ENCODE peak calls at places on chromosomes 12 and 14, in ten cellular contexts. H is cardiac fibroblast; U is right lobe of liver; A is LNCaP clone FGC; Z is CD8-positive, alpha-beta memory T cell; L is HFF-Myc; E is effector memory CD4-positive, alpha-beta T cell; D is AG04450; F is A549; I is sigmoid colon. B is an unnamed sample.
A peak's percentile ranks its signal among the peaks of the same experiment; 100 is the strongest.

GRCh38 chr14:78007160-78007559 is 163.0 kb upstream of the NRXN3 start:
- DNase-seq in H (peak; percentile 45), U (no peak), A (no peak), Z (no peak), L (no peak), E (no peak), D (no peak), F (no peak), I (no peak), B (no peak)

GRCh38 chr14:46048127-46048526 is 603.5 kb downstream of the RPL10L start:
- DNase-seq in H (peak; percentile 11), U (no peak), A (peak; percentile 27), Z (no peak), L (peak; percentile 37), E (no peak), D (no peak), F (peak; percentile 35), I (no peak), B (no peak)

GRCh38 chr14:38197001-38197760 is 10.5 kb upstream of the SSTR1 start:
- DNase-seq in H (peak; percentile 28), U (no peak), A (no peak), Z (peak; percentile 9), L (no peak), E (no peak), D (no peak), F (no peak), I (no peak), B (no peak)

GRCh38 chr12:120234643-120235368 is 30.7 kb downstream of the PXN start:
- DNase-seq in H (peak; percentile 99), U (peak; percentile 74), A (peak; percentile 98), Z (no peak), L (peak; percentile 83), E (no peak), D (peak; percentile 70), F (peak; percentile 96), I (peak; percentile 97), B (no peak)

GRCh38 chr12:12156116-12156515 is 85.4 kb downstream of the BCL2L14 start:
- DNase-seq in H (no peak), U (no peak), A (no peak), Z (no peak), L (no peak), E (no peak), D (no peak), F (no peak), I (no peak), B (no peak)

GRCh38 chr14:93103392-93104080 is 12.2 kb downstream of the ITPK1 start:
- DNase-seq in H (no peak), U (peak; percentile 53), A (no peak), Z (peak; percentile 69), L (no peak), E (peak; percentile 26), D (no peak), F (no peak), I (no peak), B (peak; percentile 71)

GRCh38 chr14:24741871-24742270 is 107.9 kb upstream of the GZMB start:
- DNase-seq in H (peak; percentile 47), U (no peak), A (no peak), Z (no peak), L (peak; percentile 10), E (no peak), D (no peak), F (no peak), I (no peak), B (no peak)

GRCh38 chr14:53042480-53042879 is 91.6 kb upstream of the FERMT2 start:
- DNase-seq in H (peak; percentile 29), U (peak; percentile 22), A (no peak), Z (no peak), L (no peak), E (no peak), D (no peak), F (no peak), I (no peak), B (no peak)

GRCh38 chr12:117662220-117662619 is 300.8 kb upstream of the NOS1 start:
- DNase-seq in H (no peak), U (no peak), A (no peak), Z (no peak), L (no peak), E (no peak), D (no peak), F (no peak), I (no peak), B (no peak)

GRCh38 chr14:103692159-103692558 is 23.1 kb downstream of the XRCC3 start:
- DNase-seq in H (no peak), U (no peak), A (no peak), Z (no peak), L (no peak), E (no peak), D (no peak), F (no peak), I (no peak), B (no peak)

GRCh38 chr14:68144051-68144681 is 324.6 kb downstream of the RAD51B start:
- DNase-seq in H (peak; percentile 93), U (no peak), A (no peak), Z (no peak), L (no peak), E (no peak), D (no peak), F (peak; percentile 46), I (peak; percentile 93), B (no peak)

GRCh38 chr12:130043685-130044421 is 118.4 kb upstream of the FZD10 start:
- DNase-seq in H (no peak), U (peak; percentile 40), A (no peak), Z (no peak), L (no peak), E (no peak), D (no peak), F (no peak), I (no peak), B (no peak)

GRCh38 chr12:119695034-119695433 is 27.1 kb downstream of the PRKAB1 start:
- DNase-seq in H (peak; percentile 27), U (no peak), A (no peak), Z (no peak), L (no peak), E (no peak), D (no peak), F (peak; percentile 21), I (no peak), B (no peak)

GRCh38 chr14:74491952-74492351 is 1.2 kb downstream of the NPC2 start:
- DNase-seq in H (peak; percentile 64), U (no peak), A (peak; percentile 27), Z (no peak), L (no peak), E (no peak), D (no peak), F (peak; percentile 59), I (no peak), B (no peak)

GRCh38 chr12:91078501-91078900 is 20.7 kb upstream of the KERA start:
- DNase-seq in H (no peak), U (no peak), A (no peak), Z (no peak), L (no peak), E (no peak), D (no peak), F (no peak), I (no peak), B (no peak)

GRCh38 chr12:45989277-45989856 is 1.0 kb downstream of the SCAF11 start:
- DNase-seq in H (peak; percentile 52), U (no peak), A (peak; percentile 37), Z (no peak), L (no peak), E (no peak), D (no peak), F (no peak), I (no peak), B (no peak)

GRCh38 chr12:45989857-45990467 is 412 bp downstream of the SCAF11 start:
- DNase-seq in H (no peak), U (peak; percentile 78), A (no peak), Z (peak; percentile 54), L (no peak), E (peak; percentile 32), D (no peak), F (peak; percentile 63), I (peak; percentile 86), B (peak; percentile 37)

GRCh38 chr12:45987339-45987726 is 3.0 kb downstream of the SCAF11 start:
- DNase-seq in H (no peak), U (no peak), A (no peak), Z (no peak), L (no peak), E (no peak), D (no peak), F (no peak), I (no peak), B (no peak)

GRCh38 chr12:45986646-45987338 is 3.6 kb downstream of the SCAF11 start:
- DNase-seq in H (no peak), U (no peak), A (no peak), Z (no peak), L (no peak), E (no peak), D (no peak), F (no peak), I (no peak), B (no peak)

GRCh38 chr12:45988259-45988658 is 2.1 kb downstream of the SCAF11 start:
- DNase-seq in H (peak; percentile 62), U (no peak), A (no peak), Z (no peak), L (no peak), E (no peak), D (no peak), F (no peak), I (no peak), B (no peak)
- H3K4me3 ChIP-seq in H (peak overlapping the region; percentile 96), U (no peak overlapping the region), A (peak overlapping the region; percentile 89), Z (no peak overlapping the region), L (peak overlapping the region; percentile 81), E (no peak overlapping the region), D (peak overlapping the region; percentile 91), F (peak overlapping the region; percentile 69), I (peak overlapping the region; percentile 71), B (peak overlapping the region; percentile 93)

DNA sequence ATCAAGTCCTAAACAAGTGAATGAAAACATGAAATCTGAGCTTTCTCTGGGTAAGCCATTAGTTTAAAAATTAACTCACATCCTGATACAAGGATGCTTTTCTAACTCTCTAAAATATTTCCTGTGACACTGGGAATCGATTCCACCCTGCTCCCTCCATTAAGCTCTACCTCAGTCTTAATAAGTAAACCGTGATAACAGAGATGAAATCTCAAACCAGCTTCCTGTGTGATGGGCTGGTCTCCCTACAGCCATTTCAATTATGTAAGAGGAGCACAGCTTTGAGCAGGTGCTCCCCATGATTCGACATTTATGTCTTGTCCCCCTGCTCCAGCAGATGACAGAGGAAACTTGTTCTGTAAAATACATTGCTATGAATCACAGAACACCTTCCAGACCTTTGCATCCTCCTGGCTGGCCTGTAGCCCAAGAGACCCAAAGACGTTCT is 59.0 kb downstream of the GAS2L3 start:
- DNase-seq in H (no peak), U (no peak), A (no peak), Z (no peak), L (no peak), E (no peak), D (no peak), F (no peak), I (no peak), B (no peak)
- H3K4me3 ChIP-seq in H (no peak overlapping the region), U (no peak overlapping the region), A (no peak overlapping the region), Z (no peak overlapping the region), L (no peak overlapping the region), E (no peak overlapping the region), D (no peak overlapping the region), F (no peak overlapping the region), I (no peak overlapping the region), B (no peak overlapping the region)

GRCh38 chr14:22811752-22812151 is 3.5 kb downstream of the SLC7A7 start:
- DNase-seq in H (no peak), U (no peak), A (no peak), Z (no peak), L (no peak), E (no peak), D (no peak), F (no peak), I (no peak), B (no peak)
- H3K4me3 ChIP-seq in H (no peak overlapping the region), U (no peak overlapping the region), A (no peak overlapping the region), Z (no peak overlapping the region), L (no peak overlapping the region), E (no peak overlapping the region), D (no peak overlapping the region), F (no peak overlapping the region), I (no peak overlapping the region), B (no peak overlapping the region)

GRCh38 chr14:76917759-76918175 is 91.6 kb downstream of the LRRC74A start:
- DNase-seq in H (peak; percentile 11), U (no peak), A (peak; percentile 66), Z (no peak), L (no peak), E (no peak), D (no peak), F (no peak), I (peak; percentile 88), B (no peak)
- H3K4me3 ChIP-seq in H (no peak overlapping the region), U (no peak overlapping the region), A (no peak overlapping the region), Z (no peak overlapping the region), L (no peak overlapping the region), E (no peak overlapping the region), D (peak overlapping the region; percentile 23), F (no peak overlapping the region), I (no peak overlapping the region), B (no peak overlapping the region)

B was measured in CD4-positive, CD25-positive, alpha-beta regulatory T cell.